ENCODE peak calls at places on chromosomes 4 and X, in nine cellular contexts. Z, N, U, X, S, D, F, V and O are unnamed samples.

GRCh38 chr4:165872443-165873297 is at the start of gene TLL1:
- DNase-seq in Z (peak; percentile 22), N (peak; percentile 22), U (peak; percentile 38), X (no peak), S (no peak), D (no peak), F (no peak), V (no peak), O (peak; percentile 54)

GRCh38 chrX:133527415-133527814 is 112.1 kb upstream of the GPC4 start:
- DNase-seq in Z (peak; percentile 47), N (no peak), U (no peak), X (no peak), S (no peak), D (no peak), F (no peak), V (no peak), O (no peak)

GRCh38 chrX:21747523-21747922 is 10.4 kb downstream of the SMPX start:
- DNase-seq in Z (no peak), N (no peak), U (no peak), X (no peak), S (no peak), D (peak; percentile 30), F (no peak), V (no peak), O (no peak)

GRCh38 chrX:39823424-39823823 is 274.3 kb downstream of the BCOR start:
- DNase-seq in Z (no peak), N (no peak), U (no peak), X (no peak), S (no peak), D (no peak), F (no peak), V (no peak), O (no peak)

GRCh38 chr4:110914791-110915190 is 291.9 kb upstream of the PITX2 start:
- DNase-seq in Z (no peak), N (no peak), U (no peak), X (no peak), S (no peak), D (peak; percentile 34), F (no peak), V (no peak), O (no peak)

GRCh38 chr4:18318682-18319410 is 297.3 kb upstream of the LCORL start:
- DNase-seq in Z (no peak), N (no peak), U (no peak), X (no peak), S (no peak), D (peak; percentile 25), F (no peak), V (no peak), O (no peak)

GRCh38 chrX:112612558-112612957 is 67.2 kb downstream of the LHFPL1 start:
- DNase-seq in Z (no peak), N (no peak), U (no peak), X (no peak), S (no peak), D (no peak), F (no peak), V (no peak), O (no peak)

GRCh38 chr4:89539797-89540711 is 232.5 kb upstream of the GPRIN3 start:
- DNase-seq in Z (no peak), N (peak; percentile 62), U (no peak), X (no peak), S (no peak), D (no peak), F (no peak), V (no peak), O (no peak)

GRCh38 chrX:41491267-41492004 is 44.3 kb downstream of the NYX start:
- DNase-seq in Z (peak; percentile 92), N (peak; percentile 95), U (peak; percentile 90), X (no peak), S (no peak), D (no peak), F (no peak), V (no peak), O (peak; percentile 93)